ENCODE peak calls at places on chromosomes 6 and 20, in four cellular contexts. D is astrocyte of the spinal cord; A is activated CD4-positive, alpha-beta T cell treated with anti-CD3 and anti-CD28 coated beads, Interleukin-2, amount 50 U/mL, for 1 hour; V is spleen. P is an unnamed sample.

GRCh38 chr6:15736023-15736696 is 73.3 kb upstream of the DTNBP1 start:
- DNase-seq in D (no peak), A (no peak), V (no peak), P (no peak)

GRCh38 chr20:10239954-10240353 is 21.3 kb downstream of the SNAP25 start:
- DNase-seq in D (no peak), A (no peak), V (no peak), P (no peak)

GRCh38 chr6:136979206-136979605 is 57.1 kb downstream of the SLC35D3 start:
- DNase-seq in D (no peak), A (no peak), V (no peak), P (no peak)

GRCh38 chr6:107965746-107966145 is 7.7 kb upstream of the SEC63 start:
- DNase-seq in D (no peak), A (no peak), V (no peak), P (no peak)

GRCh38 chr6:11789754-11790153 is 11.2 kb upstream of the ADTRP start:
- DNase-seq in D (no peak), A (no peak), V (no peak), P (no peak)

GRCh38 chr6:40719671-40720374 is 132.7 kb upstream of the LRFN2 start:
- DNase-seq in D (peak; percentile 65), A (no peak), V (no peak), P (no peak)

GRCh38 chr6:154945271-154945890 is 49.7 kb upstream of the TIAM2 start:
- DNase-seq in D (no peak), A (no peak), V (no peak), P (no peak)

GRCh38 chr6:7240351-7240750 is 72.6 kb downstream of the SSR1 start:
- DNase-seq in D (no peak), A (no peak), V (no peak), P (no peak)

GRCh38 chr20:18394363-18394762 is 72.5 kb downstream of the DZANK1 start:
- DNase-seq in D (no peak), A (no peak), V (no peak), P (no peak)

GRCh38 chr6:138038148-138038870 is 68.9 kb downstream of the PERP start:
- DNase-seq in D (no peak), A (no peak), V (no peak), P (no peak)

GRCh38 chr6:13702809-13703302 is 8.8 kb downstream of the RANBP9 start:
- DNase-seq in D (no peak), A (no peak), V (no peak), P (no peak)